ENCODE peak calls at places on chromosomes 5 and 9, in four cellular contexts. One of them, this sample, is unnamed. For H3K4me1, the result is how much of the 10 kb centered on the place peaks cover.

GRCh38 chr9:74570879-74571512 is 73.9 kb downstream of the RORB start:
- DNase-seq in lung: no peak
- DNase-seq in uterus: no peak
- DNase-seq in right lobe of liver: no peak
- DNase-seq in this sample: no peak

GRCh38 chr5:168822745-168823281 is 243.6 kb upstream of the PANK3 start:
- DNase-seq in lung: no peak
- DNase-seq in uterus: no peak
- DNase-seq in right lobe of liver: no peak
- DNase-seq in this sample: no peak

GRCh38 chr9:93567271-93567959 is 9.0 kb upstream of the PHF2 start:
- DNase-seq in lung: no peak
- DNase-seq in uterus: no peak
- DNase-seq in right lobe of liver: no peak
- DNase-seq in this sample: no peak

GRCh38 chr9:118961857-118962256 is 407.4 kb downstream of the BRINP1 start:
- DNase-seq in lung: no peak
- DNase-seq in uterus: no peak
- DNase-seq in right lobe of liver: no peak
- DNase-seq in this sample: no peak

GRCh38 chr5:50934343-50934742 is 267.9 kb downstream of the PARP8 start:
- DNase-seq in lung: no peak
- DNase-seq in uterus: no peak
- DNase-seq in right lobe of liver: no peak
- DNase-seq in this sample: no peak

GRCh38 chr5:38189031-38189632 is 69.2 kb upstream of the EGFLAM start:
- DNase-seq in lung: no peak
- DNase-seq in uterus: no peak
- DNase-seq in right lobe of liver: no peak
- DNase-seq in this sample: no peak

GRCh38 chr5:143404416-143405062 is 1.1 kb upstream of the NR3C1 start:
- DNase-seq in lung: peak
- DNase-seq in uterus: peak
- DNase-seq in right lobe of liver: peak
- DNase-seq in this sample: peak

GRCh38 chr9:104700306-104700705 is 6.0 kb downstream of the OR13D1 start:
- DNase-seq in lung: no peak
- DNase-seq in uterus: no peak
- DNase-seq in right lobe of liver: no peak
- DNase-seq in this sample: no peak

GRCh38 chr5:122501087-122501435 is 189.0 kb downstream of the SNCAIP start:
- DNase-seq in lung: no peak
- DNase-seq in uterus: no peak
- DNase-seq in right lobe of liver: no peak
- DNase-seq in this sample: no peak

GRCh38 chr9:136853596-136854112 is 1.5 kb downstream of the MAMDC4 start:
- DNase-seq in lung: no peak
- DNase-seq in uterus: no peak
- DNase-seq in right lobe of liver: peak
- DNase-seq in this sample: no peak

GRCh38 chr5:156920042-156920860 is 42.8 kb downstream of the TIMD4 start:
- DNase-seq in lung: no peak
- DNase-seq in uterus: no peak
- DNase-seq in right lobe of liver: no peak
- DNase-seq in this sample: no peak

GRCh38 chr9:134962998-134963364 is 45.3 kb upstream of the FCN1 start:
- DNase-seq in lung: no peak
- DNase-seq in uterus: no peak
- DNase-seq in right lobe of liver: peak
- DNase-seq in this sample: no peak

GRCh38 chr5:10490927-10491672 is 49.4 kb downstream of the ROPN1L start:
- DNase-seq in lung: no peak
- DNase-seq in uterus: no peak
- DNase-seq in right lobe of liver: no peak
- DNase-seq in this sample: no peak

GRCh38 chr5:151772029-151772867 is 494 bp downstream of the G3BP1 start:
- DNase-seq in lung: peak
- DNase-seq in uterus: peak
- DNase-seq in right lobe of liver: peak
- DNase-seq in this sample: peak

GRCh38 chr5:142798099-142798768 is 28.1 kb downstream of the ARHGAP26 start:
- DNase-seq in lung: peak
- DNase-seq in uterus: no peak
- DNase-seq in right lobe of liver: no peak
- DNase-seq in this sample: no peak

GRCh38 chr9:27785714-27786100 is 212.4 kb upstream of the C9orf72 start:
- DNase-seq in lung: no peak
- DNase-seq in uterus: no peak
- DNase-seq in right lobe of liver: no peak
- DNase-seq in this sample: no peak

GRCh38 chr9:121699271-121700164 is 48.1 kb downstream of the DAB2IP start:
- DNase-seq in lung: peak
- DNase-seq in uterus: peak
- DNase-seq in right lobe of liver: no peak
- DNase-seq in this sample: peak

GRCh38 chr5:39219433-39219832 is at the start of gene FYB1:
- DNase-seq in lung: peak
- DNase-seq in uterus: no peak
- DNase-seq in right lobe of liver: no peak
- DNase-seq in this sample: peak

GRCh38 chr5:136155769-136156168 is 23.1 kb downstream of the SMAD5 start:
- DNase-seq in lung: no peak
- DNase-seq in uterus: no peak
- DNase-seq in right lobe of liver: no peak
- DNase-seq in this sample: no peak

GRCh38 chr9:10173561-10173960 is 439.2 kb downstream of the PTPRD start:
- DNase-seq in lung: no peak
- DNase-seq in uterus: no peak
- DNase-seq in right lobe of liver: no peak
- DNase-seq in this sample: no peak

GRCh38 chr5:132334812-132335211 is 34.7 kb upstream of the SLC22A5 start:
- DNase-seq in lung: no peak
- DNase-seq in uterus: no peak
- DNase-seq in right lobe of liver: no peak
- DNase-seq in this sample: no peak

GRCh38 chr9:136848393-136849037 is 694 bp upstream of the PHPT1 start:
- DNase-seq in lung: no peak
- DNase-seq in uterus: no peak
- DNase-seq in right lobe of liver: no peak
- DNase-seq in this sample: peak

GRCh38 chr5:10552183-10553143 is 11.4 kb upstream of the ANKRD33B start:
- DNase-seq in lung: no peak
- DNase-seq in uterus: no peak
- DNase-seq in right lobe of liver: no peak
- DNase-seq in this sample: no peak

GRCh38 chr9:125472926-125473701 is 211.5 kb downstream of the GAPVD1 start:
- DNase-seq in lung: peak
- DNase-seq in uterus: peak
- DNase-seq in right lobe of liver: no peak
- DNase-seq in this sample: peak
- TF ChIP-seq CTCF in lung: no peak
- TF ChIP-seq CTCF in uterus: no peak
- TF ChIP-seq CTCF in right lobe of liver: no peak
- TF ChIP-seq CTCF in this sample: peak

GRCh38 chr9:113648048-113648447 is 184.5 kb downstream of the RGS3 start:
- DNase-seq in lung: no peak
- DNase-seq in uterus: no peak
- DNase-seq in right lobe of liver: no peak
- DNase-seq in this sample: no peak

GRCh38 chr9:113649855-113650206 is 186.3 kb downstream of the RGS3 start:
- DNase-seq in lung: no peak
- DNase-seq in uterus: no peak
- DNase-seq in right lobe of liver: no peak
- DNase-seq in this sample: no peak

GRCh38 chr9:113648586-113648985 is 185.1 kb downstream of the RGS3 start:
- DNase-seq in lung: no peak
- DNase-seq in uterus: no peak
- DNase-seq in right lobe of liver: no peak
- DNase-seq in this sample: no peak

GRCh38 chr9:113650207-113651131 is 186.9 kb downstream of the RGS3 start:
- DNase-seq in lung: no peak
- DNase-seq in uterus: no peak
- DNase-seq in right lobe of liver: peak
- DNase-seq in this sample: no peak

DNA sequence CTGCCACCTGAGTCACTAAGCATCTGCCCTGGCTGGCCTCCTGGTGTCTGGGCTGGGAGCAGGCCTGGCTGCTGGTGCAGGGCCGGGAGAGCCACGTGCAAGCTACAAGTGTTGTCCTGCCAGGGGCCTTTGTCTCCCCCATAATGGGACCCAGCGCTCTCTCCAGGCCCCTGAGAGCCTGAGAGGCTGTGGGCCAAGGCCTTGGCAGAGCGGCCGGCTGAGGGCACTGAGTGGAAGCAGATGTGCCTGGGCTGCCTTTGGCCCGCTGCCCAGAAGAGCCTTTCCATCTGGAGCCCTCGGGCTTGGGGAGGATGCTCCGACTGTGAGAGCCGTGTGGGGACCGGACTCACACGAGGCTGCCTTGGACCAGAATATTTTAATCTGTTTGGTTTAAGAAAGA is 185.5 kb downstream of the RGS3 start:
- DNase-seq in lung: no peak
- DNase-seq in uterus: no peak
- DNase-seq in right lobe of liver: peak
- DNase-seq in this sample: peak
- H3K4me1 ChIP-seq in lung: under half
- H3K4me1 ChIP-seq in uterus: under half
- H3K4me1 ChIP-seq in right lobe of liver: under half
- H3K4me1 ChIP-seq in this sample: under half

GRCh38 chr5:59185757-59186385 is 603.0 kb downstream of the RAB3C start:
- DNase-seq in lung: no peak
- DNase-seq in uterus: no peak
- DNase-seq in right lobe of liver: no peak
- DNase-seq in this sample: no peak
- TF ChIP-seq CTCF in lung: no peak
- TF ChIP-seq CTCF in uterus: no peak
- TF ChIP-seq CTCF in right lobe of liver: no peak
- TF ChIP-seq CTCF in this sample: no peak

DNA sequence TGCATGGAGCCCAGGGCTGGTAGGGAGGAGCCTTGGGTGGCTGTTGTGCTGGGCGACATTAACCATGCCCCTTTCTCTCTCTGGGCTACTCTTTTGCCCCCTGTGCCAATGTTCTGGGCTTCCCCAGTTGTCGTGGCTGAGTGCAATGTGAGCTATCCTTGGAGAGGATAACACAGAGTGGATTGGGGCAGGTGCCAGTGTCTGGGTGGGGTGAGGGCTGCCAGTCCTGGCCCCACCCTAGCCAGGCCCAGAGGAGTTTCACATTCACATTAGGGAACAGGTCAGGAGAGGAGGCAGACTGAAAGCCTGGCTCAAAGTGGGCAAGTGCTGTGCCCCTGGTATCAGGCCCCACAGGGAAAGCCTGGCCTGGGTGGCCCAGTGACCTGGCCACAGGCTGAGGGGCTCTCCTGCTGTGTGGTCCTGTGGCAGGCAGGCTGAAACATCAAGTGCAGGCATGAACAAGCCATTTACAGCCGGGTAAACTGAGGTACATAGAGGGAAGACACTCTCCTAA is 7.5 kb upstream of the NDST1 start:
- DNase-seq in lung: no peak
- DNase-seq in uterus: no peak
- DNase-seq in right lobe of liver: peak
- DNase-seq in this sample: peak
- H3K4me1 ChIP-seq in lung: half or more
- H3K4me1 ChIP-seq in uterus: under half
- H3K4me1 ChIP-seq in right lobe of liver: half or more
- H3K4me1 ChIP-seq in this sample: half or more

GRCh38 chr9:545480-545879 is 296.0 kb upstream of the DMRT1 start:
- DNase-seq in lung: no peak
- DNase-seq in uterus: peak
- DNase-seq in right lobe of liver: no peak
- DNase-seq in this sample: peak

GRCh38 chr9:547309-547708 is 294.2 kb upstream of the DMRT1 start:
- DNase-seq in lung: no peak
- DNase-seq in uterus: no peak
- DNase-seq in right lobe of liver: no peak
- DNase-seq in this sample: no peak

GRCh38 chr9:549425-549997 is 292.0 kb upstream of the DMRT1 start:
- DNase-seq in lung: no peak
- DNase-seq in uterus: no peak
- DNase-seq in right lobe of liver: no peak
- DNase-seq in this sample: no peak

GRCh38 chr9:546235-546634 is 295.3 kb upstream of the DMRT1 start:
- DNase-seq in lung: no peak
- DNase-seq in uterus: no peak
- DNase-seq in right lobe of liver: no peak
- DNase-seq in this sample: no peak

GRCh38 chr9:546797-547223 is 294.7 kb upstream of the DMRT1 start:
- DNase-seq in lung: no peak
- DNase-seq in uterus: peak
- DNase-seq in right lobe of liver: no peak
- DNase-seq in this sample: no peak
- TF ChIP-seq CTCF in lung: no peak
- TF ChIP-seq CTCF in uterus: peak
- TF ChIP-seq CTCF in right lobe of liver: peak
- TF ChIP-seq CTCF in this sample: peak

GRCh38 chr5:102701748-102702147 is 53.4 kb upstream of the PAM start:
- DNase-seq in lung: no peak
- DNase-seq in uterus: no peak
- DNase-seq in right lobe of liver: no peak
- DNase-seq in this sample: no peak
- H3K4me1 ChIP-seq in lung: under half
- H3K4me1 ChIP-seq in uterus: under half
- H3K4me1 ChIP-seq in right lobe of liver: under half
- H3K4me1 ChIP-seq in this sample: under half

DNA sequence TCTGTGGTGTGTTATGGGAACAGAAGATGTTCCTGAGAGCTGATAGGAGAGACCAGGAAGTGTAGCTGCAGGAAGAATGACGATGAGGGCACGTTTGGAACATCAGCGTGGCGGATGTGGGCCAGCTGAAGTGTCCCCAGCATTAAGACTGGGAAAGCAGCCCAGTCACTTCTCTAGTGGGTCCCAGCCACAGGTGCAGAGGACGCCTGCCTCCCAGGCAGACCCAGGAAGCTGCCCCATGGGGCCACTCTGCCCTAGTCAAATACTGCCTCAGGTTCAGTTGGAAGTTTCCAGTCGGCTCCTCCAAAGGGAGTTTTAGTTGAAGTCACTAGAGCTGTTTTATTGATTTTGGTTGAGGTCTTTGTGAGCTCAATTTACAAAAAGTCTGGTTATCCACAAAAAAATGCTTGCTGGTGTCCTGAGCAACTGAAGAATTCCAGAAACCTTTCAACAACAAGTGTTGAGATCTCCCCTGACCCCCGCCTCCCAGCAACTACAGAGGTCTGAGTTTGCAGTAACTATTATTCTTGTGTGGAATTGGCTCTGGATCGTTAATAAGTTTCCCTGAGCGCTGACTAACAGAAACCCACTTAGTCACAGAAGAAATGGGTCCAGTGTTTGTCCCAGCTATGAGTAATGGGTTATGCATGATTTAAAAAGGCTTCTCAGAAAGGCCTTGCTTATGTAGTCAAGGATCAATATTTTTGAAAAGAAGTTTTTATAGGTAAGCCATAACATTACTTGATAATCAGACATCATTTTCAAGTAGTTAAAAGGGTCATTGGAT is 294.1 kb downstream of the FANCC start:
- DNase-seq in lung: no peak
- DNase-seq in uterus: no peak
- DNase-seq in right lobe of liver: no peak
- DNase-seq in this sample: peak
- TF ChIP-seq CTCF in lung: no peak
- TF ChIP-seq CTCF in uterus: no peak
- TF ChIP-seq CTCF in right lobe of liver: no peak
- TF ChIP-seq CTCF in this sample: no peak